ENCODE peak calls at places on chromosomes 7 and 10, in eight cellular contexts. I, G, A, M, Z, N, D and E are unnamed samples.

GRCh38 chr10:6296456-6297214 is 93.9 kb downstream of the PFKFB3 start:
- DNase-seq in I (no peak), G (no peak), A (no peak), M (no peak), Z (no peak), N (no peak), D (no peak), E (no peak)

GRCh38 chr10:1377756-1378397 is 321.7 kb downstream of the WDR37 start:
- DNase-seq in I (no peak), G (no peak), A (no peak), M (no peak), Z (no peak), N (peak), D (no peak), E (no peak)

GRCh38 chr7:1533569-1534329 is 3.2 kb downstream of the MAFK start:
- DNase-seq in I (no peak), G (peak), A (peak), M (no peak), Z (no peak), N (peak), D (no peak), E (no peak)

GRCh38 chr10:82242778-82243177 is 367.8 kb downstream of the NRG3 start:
- DNase-seq in I (no peak), G (no peak), A (peak), M (no peak), Z (no peak), N (no peak), D (no peak), E (no peak)

GRCh38 chr7:15832996-15833395 is 146.5 kb upstream of the MEOX2 start:
- DNase-seq in I (no peak), G (peak), A (peak), M (no peak), Z (no peak), N (no peak), D (no peak), E (no peak)

GRCh38 chr10:50291261-50291850 is 40.0 kb upstream of the ASAH2 start:
- DNase-seq in I (no peak), G (peak), A (no peak), M (no peak), Z (peak), N (no peak), D (no peak), E (peak)

GRCh38 chr7:116354171-116354545 is 143.8 kb downstream of the TES start:
- DNase-seq in I (no peak), G (peak), A (peak), M (no peak), Z (no peak), N (no peak), D (no peak), E (no peak)

GRCh38 chr7:125926621-125927020 is 997.0 kb upstream of the POT1 start:
- DNase-seq in I (no peak), G (no peak), A (no peak), M (no peak), Z (no peak), N (no peak), D (no peak), E (no peak)

GRCh38 chr7:123916240-123916724 is 8.8 kb upstream of the SPAM1 start:
- DNase-seq in I (peak), G (peak), A (peak), M (peak), Z (peak), N (peak), D (peak), E (peak)

GRCh38 chr10:73967022-73967429 is 30.9 kb upstream of the VCL start:
- DNase-seq in I (no peak), G (no peak), A (no peak), M (peak), Z (peak), N (no peak), D (no peak), E (no peak)

GRCh38 chr10:71260622-71261325 is 48.4 kb downstream of the UNC5B start:
- DNase-seq in I (no peak), G (peak), A (peak), M (peak), Z (peak), N (no peak), D (peak), E (no peak)

GRCh38 chr10:51313259-51313658 is 239.0 kb downstream of the PRKG1 start:
- DNase-seq in I (no peak), G (no peak), A (peak), M (no peak), Z (no peak), N (no peak), D (no peak), E (no peak)

GRCh38 chr7:105935250-105935649 is 27.8 kb upstream of the CDHR3 start:
- DNase-seq in I (no peak), G (no peak), A (no peak), M (no peak), Z (no peak), N (no peak), D (no peak), E (no peak)

GRCh38 chr7:22718200-22718711 is 8.7 kb upstream of the IL6 start:
- DNase-seq in I (no peak), G (peak), A (no peak), M (peak), Z (no peak), N (no peak), D (no peak), E (no peak)

GRCh38 chr7:2478387-2478760 is 2.2 kb upstream of the GRIFIN start:
- DNase-seq in I (no peak), G (peak), A (no peak), M (no peak), Z (no peak), N (no peak), D (no peak), E (no peak)

GRCh38 chr10:12487366-12487765 is 138.0 kb downstream of the CAMK1D start:
- DNase-seq in I (no peak), G (no peak), A (no peak), M (no peak), Z (no peak), N (no peak), D (no peak), E (no peak)

GRCh38 chr10:11724938-11725776 is 17.0 kb upstream of the ECHDC3 start:
- DNase-seq in I (peak), G (peak), A (peak), M (peak), Z (peak), N (peak), D (peak), E (peak)

GRCh38 chr10:124741922-124742417 is 2.2 kb downstream of the FAM53B start:
- DNase-seq in I (no peak), G (no peak), A (peak), M (no peak), Z (no peak), N (no peak), D (no peak), E (peak)

GRCh38 chr10:69382382-69383117 is 34.2 kb downstream of the TACR2 start:
- DNase-seq in I (no peak), G (peak), A (no peak), M (no peak), Z (no peak), N (no peak), D (no peak), E (no peak)

GRCh38 chr7:20561466-20561865 is 54.0 kb upstream of the ABCB5 start:
- DNase-seq in I (no peak), G (no peak), A (no peak), M (no peak), Z (no peak), N (no peak), D (no peak), E (no peak)

GRCh38 chr10:70233939-70234300 is 691 bp upstream of the PPA1 start:
- DNase-seq in I (no peak), G (no peak), A (no peak), M (no peak), Z (no peak), N (peak), D (no peak), E (peak)

GRCh38 chr10:72702868-72703581 is 11.1 kb downstream of the MCU start:
- DNase-seq in I (peak), G (peak), A (no peak), M (no peak), Z (no peak), N (no peak), D (no peak), E (no peak)
- TF ChIP-seq EZH2phosphoT487 in I (no peak), G (no peak), A (no peak), M (no peak), Z (no peak), N (no peak), D (no peak), E (no peak)

GRCh38 chr7:70314221-70314620 is 715.9 kb downstream of the AUTS2 start:
- DNase-seq in I (no peak), G (no peak), A (no peak), M (no peak), Z (no peak), N (no peak), D (no peak), E (no peak)

GRCh38 chr7:70318511-70318910 is 720.2 kb downstream of the AUTS2 start:
- DNase-seq in I (no peak), G (no peak), A (no peak), M (no peak), Z (no peak), N (no peak), D (no peak), E (no peak)

GRCh38 chr7:70316745-70317144 is 718.5 kb downstream of the AUTS2 start:
- DNase-seq in I (no peak), G (no peak), A (no peak), M (no peak), Z (no peak), N (no peak), D (no peak), E (no peak)

GRCh38 chr7:70319057-70319456 is 720.8 kb downstream of the AUTS2 start:
- DNase-seq in I (no peak), G (peak), A (no peak), M (no peak), Z (no peak), N (no peak), D (no peak), E (no peak)

GRCh38 chr7:70317356-70317755 is 719.1 kb downstream of the AUTS2 start:
- DNase-seq in I (no peak), G (peak), A (no peak), M (no peak), Z (no peak), N (no peak), D (no peak), E (no peak)
- TF ChIP-seq EZH2phosphoT487 in I (no peak), G (no peak), A (no peak), M (no peak), Z (no peak), N (no peak), D (no peak), E (no peak)

GRCh38 chr7:138656952-138657351 is 44.2 kb downstream of the SVOPL start:
- DNase-seq in I (no peak), G (no peak), A (no peak), M (no peak), Z (no peak), N (no peak), D (no peak), E (no peak)
- TF ChIP-seq EZH2phosphoT487 in I (no peak), G (no peak), A (no peak), M (no peak), Z (no peak), N (no peak), D (no peak), E (no peak)

GRCh38 chr7:155738652-155739537 is 73.4 kb downstream of the SHH start:
- DNase-seq in I (peak), G (peak), A (peak), M (peak), Z (peak), N (peak), D (peak), E (peak)

GRCh38 chr7:155743197-155743596 is 69.1 kb downstream of the SHH start:
- DNase-seq in I (no peak), G (no peak), A (no peak), M (no peak), Z (no peak), N (no peak), D (no peak), E (peak)

GRCh38 chr7:155741805-155742204 is 70.5 kb downstream of the SHH start:
- DNase-seq in I (peak), G (no peak), A (no peak), M (no peak), Z (no peak), N (no peak), D (no peak), E (no peak)

GRCh38 chr7:155739538-155740140 is 72.6 kb downstream of the SHH start:
- DNase-seq in I (no peak), G (no peak), A (no peak), M (no peak), Z (no peak), N (no peak), D (no peak), E (no peak)

GRCh38 chr7:155741061-155741460 is 71.2 kb downstream of the SHH start:
- DNase-seq in I (peak), G (no peak), A (no peak), M (no peak), Z (peak), N (no peak), D (no peak), E (no peak)
- TF ChIP-seq EZH2phosphoT487 in I (no peak), G (no peak), A (no peak), M (no peak), Z (no peak), N (no peak), D (no peak), E (no peak)

DNA sequence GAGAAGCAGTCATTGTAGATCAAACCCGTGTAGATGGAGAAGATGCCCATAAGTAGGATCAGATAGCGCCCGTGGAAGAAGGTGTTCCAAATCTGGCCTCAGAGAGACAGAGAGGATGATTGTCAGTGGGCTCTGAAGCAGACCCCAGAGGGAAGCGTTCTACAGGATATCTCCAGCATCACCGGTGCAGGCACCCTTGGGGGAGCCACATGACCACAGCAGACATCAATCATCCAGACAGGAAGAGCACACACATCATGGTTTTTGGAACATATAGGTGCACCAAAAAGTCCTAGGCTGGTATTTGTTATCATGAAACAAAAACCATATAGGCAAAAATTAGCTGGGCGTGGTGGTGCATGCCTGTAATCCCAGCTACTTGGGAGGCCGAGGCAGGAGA is 44.0 kb upstream of the SVOPL start:
- DNase-seq in I (no peak), G (no peak), A (no peak), M (no peak), Z (no peak), N (no peak), D (no peak), E (no peak)
- TF ChIP-seq EZH2phosphoT487 in I (no peak), G (no peak), A (no peak), M (no peak), Z (no peak), N (no peak), D (no peak), E (no peak)

GRCh38 chr7:71384094-71384493 is 252.2 kb downstream of the GALNT17 start:
- DNase-seq in I (no peak), G (no peak), A (no peak), M (no peak), Z (no peak), N (no peak), D (no peak), E (no peak)
- TF ChIP-seq EZH2phosphoT487 in I (no peak), G (no peak), A (no peak), M (no peak), Z (no peak), N (no peak), D (no peak), E (no peak)

GRCh38 chr7:27995228-27995627 is 185.4 kb downstream of the JAZF1 start:
- DNase-seq in I (no peak), G (no peak), A (no peak), M (no peak), Z (no peak), N (no peak), D (no peak), E (no peak)

GRCh38 chr7:27994639-27995038 is 186.0 kb downstream of the JAZF1 start:
- DNase-seq in I (no peak), G (peak), A (no peak), M (no peak), Z (no peak), N (peak), D (no peak), E (no peak)

GRCh38 chr7:27992092-27992491 is 188.5 kb downstream of the JAZF1 start:
- DNase-seq in I (no peak), G (no peak), A (no peak), M (no peak), Z (no peak), N (no peak), D (no peak), E (no peak)

GRCh38 chr7:27992755-27993478 is 187.7 kb downstream of the JAZF1 start:
- DNase-seq in I (peak), G (no peak), A (no peak), M (no peak), Z (peak), N (no peak), D (no peak), E (peak)

GRCh38 chr7:27991006-27991528 is 189.5 kb downstream of the JAZF1 start:
- DNase-seq in I (peak), G (no peak), A (no peak), M (no peak), Z (no peak), N (no peak), D (no peak), E (no peak)
- TF ChIP-seq EZH2phosphoT487 in I (no peak), G (no peak), A (no peak), M (no peak), Z (no peak), N (no peak), D (no peak), E (no peak)

DNA sequence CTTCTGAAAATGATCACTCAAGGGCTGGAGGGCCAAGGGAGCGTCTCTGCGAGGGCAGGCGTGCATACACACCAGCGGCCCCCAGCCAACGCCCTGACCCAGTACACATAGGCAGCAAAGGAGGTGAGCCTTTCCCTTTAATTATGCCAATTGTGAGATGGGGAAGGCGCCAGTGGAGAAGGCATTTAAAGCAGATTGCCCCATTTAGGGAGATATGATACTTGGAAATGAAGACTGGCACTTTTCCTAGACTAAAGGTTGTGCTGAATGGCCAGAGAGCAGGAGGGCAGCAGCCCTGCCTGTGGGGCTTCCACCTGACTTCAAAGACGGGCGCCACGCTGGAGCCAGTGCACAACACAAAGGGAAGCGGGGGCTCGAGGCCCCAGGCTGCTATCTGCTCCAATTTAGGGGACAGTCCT is 24.1 kb downstream of the HIPK2 start:
- DNase-seq in I (no peak), G (no peak), A (no peak), M (no peak), Z (no peak), N (no peak), D (no peak), E (no peak)
- TF ChIP-seq EZH2phosphoT487 in I (no peak), G (no peak), A (no peak), M (no peak), Z (no peak), N (no peak), D (no peak), E (no peak)

GRCh38 chr10:96501985-96502384 is 11.7 kb downstream of the TLL2 start:
- DNase-seq in I (no peak), G (no peak), A (peak), M (no peak), Z (no peak), N (no peak), D (peak), E (no peak)

GRCh38 chr10:96509017-96509641 is 4.6 kb downstream of the TLL2 start:
- DNase-seq in I (no peak), G (peak), A (no peak), M (peak), Z (peak), N (no peak), D (no peak), E (no peak)

GRCh38 chr10:96507044-96507443 is 6.7 kb downstream of the TLL2 start:
- DNase-seq in I (no peak), G (no peak), A (no peak), M (no peak), Z (no peak), N (no peak), D (no peak), E (no peak)

GRCh38 chr10:96502561-96503267 is 11.0 kb downstream of the TLL2 start:
- DNase-seq in I (no peak), G (no peak), A (no peak), M (no peak), Z (no peak), N (no peak), D (no peak), E (no peak)

GRCh38 chr10:96505150-96506136 is 8.3 kb downstream of the TLL2 start:
- DNase-seq in I (no peak), G (no peak), A (no peak), M (no peak), Z (no peak), N (no peak), D (no peak), E (no peak)
- TF ChIP-seq EZH2phosphoT487 in I (no peak), G (no peak), A (no peak), M (no peak), Z (no peak), N (no peak), D (no peak), E (no peak)